ENCODE peak calls at places on chromosomes 16 and 17, in ten cellular contexts. Y, G, R, W, M, Q, L, A, D and C are unnamed samples.
A peak's percentile ranks its signal among the peaks of the same experiment; 100 is the strongest.

GRCh38 chr17:17737938-17738894 is 57.0 kb downstream of the RAI1 start:
- DNase-seq in Y (peak; percentile 70), G (no peak), R (peak; percentile 74), W (peak; percentile 34), M (no peak), Q (no peak), L (no peak), A (peak; percentile 68), D (peak; percentile 62), C (peak; percentile 80)

GRCh38 chr16:12147681-12148479 is 171.3 kb downstream of the SNX29 start:
- DNase-seq in Y (no peak), G (peak; percentile 28), R (no peak), W (no peak), M (no peak), Q (no peak), L (peak; percentile 13), A (no peak), D (no peak), C (no peak)

GRCh38 chr17:68334393-68334792 is 43.1 kb downstream of the ARSG start:
- DNase-seq in Y (no peak), G (no peak), R (no peak), W (no peak), M (no peak), Q (no peak), L (no peak), A (no peak), D (no peak), C (no peak)

GRCh38 chr16:76926595-76926994 is 264.4 kb upstream of the MON1B start:
- DNase-seq in Y (no peak), G (no peak), R (no peak), W (no peak), M (no peak), Q (no peak), L (no peak), A (no peak), D (no peak), C (no peak)

GRCh38 chr16:15807603-15808009 is 49.2 kb downstream of the MYH11 start:
- DNase-seq in Y (no peak), G (no peak), R (peak; percentile 17), W (peak; percentile 54), M (no peak), Q (no peak), L (peak; percentile 39), A (no peak), D (no peak), C (no peak)

GRCh38 chr16:22813223-22813945 is 578 bp upstream of the HS3ST2 start:
- DNase-seq in Y (peak; percentile 52), G (peak; percentile 12), R (peak; percentile 32), W (peak; percentile 21), M (no peak), Q (no peak), L (peak; percentile 11), A (no peak), D (peak; percentile 7), C (peak; percentile 39)

GRCh38 chr17:72380120-72380519 is 259.3 kb downstream of the SOX9 start:
- DNase-seq in Y (no peak), G (no peak), R (no peak), W (no peak), M (no peak), Q (no peak), L (no peak), A (no peak), D (no peak), C (no peak)

GRCh38 chr16:87388818-87389134 is 3.4 kb upstream of the MAP1LC3B start:
- DNase-seq in Y (no peak), G (no peak), R (no peak), W (no peak), M (no peak), Q (no peak), L (no peak), A (no peak), D (no peak), C (no peak)

GRCh38 chr17:33686171-33686570 is 393.1 kb upstream of the ASIC2 start:
- DNase-seq in Y (no peak), G (peak; percentile 41), R (no peak), W (no peak), M (no peak), Q (no peak), L (peak; percentile 33), A (no peak), D (no peak), C (peak; percentile 21)
- TF ChIP-seq CTCF in Y (no peak), G (peak; percentile 59), R (peak; percentile 21), W (peak; percentile 24), M (peak; percentile 18), Q (peak; percentile 11), L (peak; percentile 71), A (peak; percentile 53), D (no peak), C (no peak)

GRCh38 chr17:66485272-66485947 is 183.0 kb downstream of the PRKCA start:
- DNase-seq in Y (no peak), G (no peak), R (no peak), W (peak; percentile 32), M (no peak), Q (no peak), L (no peak), A (no peak), D (no peak), C (no peak)

GRCh38 chr17:66477615-66478283 is 175.3 kb downstream of the PRKCA start:
- DNase-seq in Y (no peak), G (no peak), R (no peak), W (no peak), M (no peak), Q (no peak), L (no peak), A (no peak), D (no peak), C (no peak)

GRCh38 chr17:66476014-66476413 is 173.6 kb downstream of the PRKCA start:
- DNase-seq in Y (no peak), G (no peak), R (no peak), W (no peak), M (no peak), Q (no peak), L (no peak), A (no peak), D (no peak), C (no peak)

GRCh38 chr17:66483946-66484345 is 181.5 kb downstream of the PRKCA start:
- DNase-seq in Y (no peak), G (no peak), R (no peak), W (no peak), M (no peak), Q (no peak), L (no peak), A (no peak), D (no peak), C (no peak)

DNA sequence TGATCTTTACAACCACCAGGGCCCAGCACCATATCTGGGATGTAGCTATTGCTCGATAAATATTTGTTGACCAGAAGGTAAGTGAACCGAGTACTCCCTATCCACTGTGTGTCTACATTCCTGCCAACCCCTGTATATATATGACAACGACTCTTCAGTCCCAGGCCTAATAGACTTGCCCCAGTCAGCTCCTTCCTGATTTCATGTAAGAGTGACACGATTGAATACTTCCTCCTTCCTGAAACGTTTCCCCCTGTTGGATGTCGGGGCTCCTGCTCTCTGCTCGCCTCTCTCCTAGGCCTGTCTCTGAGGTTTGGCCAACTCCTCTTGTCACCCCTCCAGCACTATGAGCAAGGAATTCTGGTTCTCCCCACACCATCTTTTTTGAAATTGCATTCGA is 178.8 kb downstream of the PRKCA start:
- DNase-seq in Y (no peak), G (no peak), R (no peak), W (no peak), M (no peak), Q (no peak), L (no peak), A (no peak), D (no peak), C (no peak)
- TF ChIP-seq CTCF in Y (no peak), G (no peak), R (no peak), W (no peak), M (no peak), Q (no peak), L (no peak), A (no peak), D (no peak), C (no peak)

GRCh38 chr17:75998327-75998795 is 2.3 kb upstream of the CDK3 start:
- DNase-seq in Y (no peak), G (no peak), R (peak; percentile 58), W (no peak), M (no peak), Q (no peak), L (no peak), A (peak; percentile 92), D (no peak), C (no peak)

GRCh38 chr17:76002100-76002499 is 1.4 kb downstream of the CDK3 start:
- DNase-seq in Y (no peak), G (no peak), R (no peak), W (no peak), M (no peak), Q (no peak), L (no peak), A (no peak), D (no peak), C (no peak)

GRCh38 chr17:76003915-76004314 is 3.3 kb downstream of the CDK3 start:
- DNase-seq in Y (no peak), G (no peak), R (no peak), W (no peak), M (no peak), Q (no peak), L (no peak), A (no peak), D (peak; percentile 50), C (no peak)

GRCh38 chr17:76000016-76000754 is 470 bp upstream of the CDK3 start:
- DNase-seq in Y (peak; percentile 75), G (peak; percentile 70), R (peak; percentile 81), W (no peak), M (no peak), Q (no peak), L (peak; percentile 71), A (no peak), D (peak; percentile 49), C (peak; percentile 78)

GRCh38 chr17:76000755-76001521 is at the start of gene CDK3:
- DNase-seq in Y (no peak), G (no peak), R (peak; percentile 76), W (no peak), M (no peak), Q (no peak), L (no peak), A (no peak), D (peak; percentile 49), C (peak; percentile 61)
- TF ChIP-seq CTCF in Y (no peak), G (no peak), R (no peak), W (no peak), M (no peak), Q (no peak), L (no peak), A (peak; percentile 63), D (no peak), C (no peak)

DNA sequence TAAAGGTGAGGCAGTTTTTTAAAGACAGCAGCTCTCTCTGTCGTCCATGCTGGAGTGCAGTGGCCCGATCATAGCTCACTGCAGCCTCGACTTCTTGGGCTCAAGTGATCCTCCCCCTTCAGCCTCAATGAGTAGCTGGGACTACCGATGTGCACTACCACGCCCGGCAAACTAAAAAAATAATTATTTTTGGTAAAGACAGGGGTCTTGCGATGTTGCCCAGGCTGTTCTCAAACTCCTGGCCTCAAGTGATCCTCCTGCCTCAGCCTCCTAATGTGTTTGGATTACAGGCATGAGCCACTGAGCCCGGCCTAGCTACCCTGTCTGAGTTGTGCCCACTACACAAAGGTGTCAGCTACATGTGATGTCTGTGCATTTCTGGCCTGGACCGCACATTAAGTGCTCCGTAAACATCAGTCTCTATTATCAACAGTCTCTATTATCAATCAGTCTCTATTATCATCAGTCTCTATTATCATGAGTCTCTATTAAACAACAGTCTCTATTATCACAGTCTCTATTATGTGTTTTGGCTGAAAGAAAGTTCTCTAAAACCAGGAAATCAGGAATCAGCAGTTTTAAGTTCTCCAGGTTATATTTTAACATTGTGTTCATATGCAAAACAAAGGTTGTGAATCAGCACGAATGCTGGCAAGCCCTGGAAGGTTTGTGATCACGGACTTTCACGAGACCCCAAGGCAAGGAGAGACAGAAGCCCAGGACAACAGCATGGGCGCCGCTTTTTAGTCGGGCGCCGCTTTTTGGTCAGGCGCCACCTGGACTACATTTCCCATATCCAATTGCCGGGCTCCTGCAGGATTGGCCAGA is 696 bp upstream of the WWOX start:
- DNase-seq in Y (no peak), G (no peak), R (no peak), W (no peak), M (no peak), Q (no peak), L (peak; percentile 24), A (no peak), D (no peak), C (no peak)
- TF ChIP-seq CTCF in Y (no peak), G (no peak), R (no peak), W (no peak), M (peak; percentile 4), Q (no peak), L (no peak), A (no peak), D (no peak), C (no peak)